ENCODE peak calls at places on chromosomes 11 and 22, in five cellular contexts. T, H, F, V and L are unnamed samples.

GRCh38 chr11:79055866-79056632 is 384.8 kb downstream of the TENM4 start:
- DNase-seq in T (no peak), H (peak), F (peak), V (no peak), L (peak)

GRCh38 chr11:66317766-66318575 is 1.1 kb upstream of the CD248 start:
- DNase-seq in T (peak), H (peak), F (peak), V (no peak), L (peak)

GRCh38 chr11:56624661-56625110 is 10.0 kb upstream of the OR5M1 start:
- DNase-seq in T (no peak), H (no peak), F (peak), V (peak), L (peak)

GRCh38 chr22:30575011-30575671 is 676 bp upstream of the GAL3ST1 start:
- DNase-seq in T (peak), H (no peak), F (peak), V (no peak), L (peak)

GRCh38 chr11:34050967-34051348 is 573 bp upstream of the CAPRIN1 start:
- DNase-seq in T (no peak), H (no peak), F (peak), V (no peak), L (no peak)

GRCh38 chr11:112785717-112786116 is 175.5 kb upstream of the NCAM1 start:
- DNase-seq in T (no peak), H (no peak), F (peak), V (no peak), L (peak)

GRCh38 chr11:69854719-69855118 is 35.5 kb upstream of the FGF3 start:
- DNase-seq in T (no peak), H (no peak), F (peak), V (peak), L (no peak)

GRCh38 chr11:123815116-123815515 is 9.0 kb upstream of the OR6M1 start:
- DNase-seq in T (no peak), H (no peak), F (no peak), V (no peak), L (no peak)

GRCh38 chr11:94593030-94593429 is 25.9 kb downstream of the PIWIL4 start:
- DNase-seq in T (no peak), H (no peak), F (peak), V (no peak), L (no peak)

GRCh38 chr11:120576606-120577005 is 65.1 kb downstream of the GRIK4 start:
- DNase-seq in T (no peak), H (no peak), F (no peak), V (no peak), L (no peak)

GRCh38 chr11:11179239-11179638 is 173.8 kb downstream of the CSNK2A3 start:
- DNase-seq in T (no peak), H (no peak), F (peak), V (peak), L (peak)

GRCh38 chr11:55967914-55968313 is 1.8 kb downstream of the OR10AG1 start:
- DNase-seq in T (no peak), H (no peak), F (no peak), V (no peak), L (no peak)

GRCh38 chr11:64447717-64448598 is 89.0 kb downstream of the RPS6KA4 start:
- DNase-seq in T (peak), H (peak), F (no peak), V (peak), L (no peak)

GRCh38 chr11:111299111-111300026 is 1.0 kb downstream of the POU2AF3 start:
- DNase-seq in T (peak), H (peak), F (peak), V (peak), L (no peak)

GRCh38 chr11:73316422-73316821 is 8.3 kb downstream of the ARHGEF17 start:
- DNase-seq in T (no peak), H (no peak), F (no peak), V (no peak), L (no peak)

GRCh38 chr22:21684492-21685163 is 18.8 kb downstream of the PPIL2 start:
- DNase-seq in T (no peak), H (no peak), F (no peak), V (no peak), L (no peak)

GRCh38 chr11:86608251-86608799 is 64.1 kb downstream of the ME3 start:
- DNase-seq in T (peak), H (peak), F (peak), V (peak), L (peak)

GRCh38 chr11:71188073-71188472 is 64.3 kb downstream of the SHANK2 start:
- DNase-seq in T (no peak), H (no peak), F (no peak), V (no peak), L (no peak)

GRCh38 chr11:102940714-102941588 is 14.6 kb downstream of the MMP13 start:
- DNase-seq in T (no peak), H (no peak), F (peak), V (peak), L (no peak)

GRCh38 chr11:82733444-82734119 is at the start of gene FAM181B:
- DNase-seq in T (peak), H (peak), F (peak), V (no peak), L (no peak)

GRCh38 chr11:1087961-1088926 is 13.6 kb downstream of the MUC2 start:
- DNase-seq in T (peak), H (peak), F (no peak), V (no peak), L (no peak)

DNA sequence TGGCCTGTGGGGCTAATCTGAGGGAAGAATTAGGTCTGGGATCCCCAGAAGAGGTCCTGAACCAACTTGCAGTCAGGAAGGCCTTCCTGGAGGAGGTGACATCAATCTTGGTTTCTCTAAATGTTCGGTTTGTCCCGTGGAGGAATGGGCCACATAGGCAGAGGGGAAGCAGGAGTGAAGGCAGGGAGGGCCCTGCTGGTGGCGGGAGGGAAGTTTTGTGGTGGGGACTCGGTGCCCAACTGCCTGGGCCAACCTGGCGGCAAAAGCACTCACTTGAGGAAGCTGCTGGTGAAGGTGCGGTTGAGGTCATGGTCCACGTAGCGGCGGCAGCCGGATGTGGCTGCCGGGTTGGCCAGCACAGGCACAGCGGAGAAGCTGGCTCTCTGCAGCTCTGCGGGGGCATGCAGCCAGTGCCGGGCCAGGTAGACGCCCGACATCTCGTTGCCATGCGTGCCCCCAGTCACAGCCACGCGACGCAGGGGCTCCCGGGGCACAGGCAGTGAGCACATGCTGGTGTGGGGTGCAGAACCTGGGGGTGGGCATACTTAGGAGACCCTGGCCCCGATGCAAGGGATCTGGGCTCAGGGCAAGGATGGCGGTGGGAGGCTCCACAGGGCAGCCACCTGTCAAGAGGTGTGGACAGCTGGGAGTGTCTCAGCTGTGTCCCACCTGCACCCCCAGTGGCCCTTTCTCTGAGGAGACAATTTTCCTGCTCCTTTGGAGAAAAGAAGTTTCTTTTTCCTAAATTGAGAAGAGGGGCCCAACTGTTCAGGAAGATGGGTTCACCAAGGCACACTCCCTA is 3.8 kb downstream of the ACY3 start:
- DNase-seq in T (no peak), H (no peak), F (no peak), V (no peak), L (no peak)
- H3K4me3 ChIP-seq in T (no peak), H (no peak), F (no peak), V (no peak), L (no peak)

GRCh38 chr11:35800970-35801953 is 138.7 kb downstream of the TRIM44 start:
- DNase-seq in T (no peak), H (no peak), F (no peak), V (no peak), L (no peak)

GRCh38 chr11:35798983-35799382 is 136.4 kb downstream of the TRIM44 start:
- DNase-seq in T (no peak), H (no peak), F (no peak), V (no peak), L (no peak)

GRCh38 chr11:35802221-35802620 is 139.6 kb downstream of the TRIM44 start:
- DNase-seq in T (no peak), H (no peak), F (no peak), V (no peak), L (no peak)

GRCh38 chr11:35798423-35798822 is 135.8 kb downstream of the TRIM44 start:
- DNase-seq in T (no peak), H (no peak), F (peak), V (peak), L (no peak)

GRCh38 chr11:35799655-35800054 is 137.1 kb downstream of the TRIM44 start:
- DNase-seq in T (no peak), H (no peak), F (no peak), V (no peak), L (no peak)
- TF ChIP-seq CTCF in T (no peak), H (peak), F (peak), V (no peak), L (no peak)

DNA sequence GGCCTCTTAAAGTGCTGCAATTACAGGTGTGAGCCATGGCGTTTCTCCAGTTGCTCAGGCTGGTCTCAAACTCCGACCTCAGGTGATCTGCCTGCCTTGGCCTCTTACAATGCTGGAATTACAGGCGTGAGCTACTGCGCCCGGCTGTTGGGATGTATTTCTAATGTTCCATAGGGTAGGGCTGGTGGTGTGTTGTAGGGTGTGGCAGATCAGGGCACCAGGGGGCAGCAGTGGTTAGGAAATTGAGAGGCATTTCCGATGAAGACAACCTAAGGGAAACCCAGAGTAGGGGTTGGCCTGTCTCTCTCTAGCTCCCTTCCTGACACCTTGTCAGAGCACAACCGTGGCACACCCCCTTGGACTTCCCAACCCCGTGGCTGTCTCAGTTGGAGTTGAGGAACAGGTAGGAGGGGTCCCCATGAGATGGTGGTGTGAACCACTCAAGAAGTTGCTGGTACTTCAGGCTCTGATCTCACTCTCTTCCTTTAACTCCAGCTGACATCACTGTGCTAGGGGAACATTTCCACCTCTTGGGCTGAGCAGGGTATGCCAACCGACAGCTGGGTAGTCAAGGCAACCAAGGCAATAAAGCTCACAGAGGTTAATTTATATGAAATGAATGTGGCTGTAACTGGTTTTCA is 32.9 kb downstream of the YWHAH start:
- DNase-seq in T (peak), H (peak), F (peak), V (peak), L (no peak)
- H3K4me3 ChIP-seq in T (no peak), H (no peak), F (no peak), V (no peak), L (no peak)

GRCh38 chr11:26541870-26542269 is 30.2 kb downstream of the MUC15 start:
- DNase-seq in T (no peak), H (no peak), F (no peak), V (no peak), L (no peak)

GRCh38 chr11:26537341-26537740 is 34.7 kb downstream of the MUC15 start:
- DNase-seq in T (no peak), H (no peak), F (no peak), V (no peak), L (no peak)

GRCh38 chr11:26539517-26539916 is 32.5 kb downstream of the MUC15 start:
- DNase-seq in T (no peak), H (no peak), F (no peak), V (no peak), L (no peak)
- TF ChIP-seq CTCF in T (no peak), H (no peak), F (no peak), V (no peak), L (no peak)